ENCODE peak calls at places on chromosomes 16 and 17, in seven cellular contexts. T is GM12878, N is HCT116, M is GM23338, W is upper lobe of left lung, I is K562, V is Panc1. Z is an unnamed sample. For H3K4me1, the result is how much of the 10 kb centered on the place peaks cover.

GRCh38 chr17:17557796-17558195 is 33.7 kb downstream of the PEMT start:
- ATAC-seq in N (no peak), I (no peak), V (no peak), T (no peak), M (no peak), W (no peak), Z (no peak)

GRCh38 chr17:17693955-17694228 is 12.6 kb downstream of the RAI1 start:
- ATAC-seq in N (peak), V (peak), M (peak), I (no peak), T (no peak), W (no peak), Z (no peak)

GRCh38 chr16:86521236-86522197 is 11.2 kb downstream of the FOXF1 start:
- ATAC-seq in I (peak), W (no peak), N (no peak), V (no peak), T (no peak), M (peak), Z (no peak)

GRCh38 chr16:85370543-85370880 is 242.6 kb upstream of the GSE1 start:
- ATAC-seq in M (no peak), I (peak), N (no peak), W (peak), V (no peak), T (no peak), Z (peak)

GRCh38 chr16:10536814-10537389 is 43.5 kb downstream of the EMP2 start:
- ATAC-seq in T (peak), V (no peak), I (no peak), W (no peak), N (no peak), M (no peak), Z (no peak)

GRCh38 chr16:57407521-57408353 is 3.2 kb downstream of the CCL17 start:
- ATAC-seq in T (no peak), W (no peak), M (no peak), N (no peak), V (no peak), I (no peak), Z (no peak)

GRCh38 chr17:80817861-80818260 is 173.8 kb upstream of the CHMP6 start:
- ATAC-seq in V (no peak), T (no peak), M (no peak), W (no peak), N (peak), I (peak), Z (no peak)

GRCh38 chr16:17412221-17412620 is 58.5 kb downstream of the XYLT1 start:
- ATAC-seq in W (peak), M (no peak), N (no peak), I (no peak), V (no peak), T (no peak), Z (no peak)

GRCh38 chr17:42010898-42011516 is 6.2 kb downstream of the DNAJC7 start:
- ATAC-seq in W (no peak), I (peak), V (no peak), M (peak), T (peak), N (no peak), Z (no peak)

GRCh38 chr17:40091691-40092397 is 8.5 kb downstream of the NR1D1 start:
- ATAC-seq in I (peak), N (peak), T (no peak), W (peak), M (peak), V (peak), Z (no peak)

GRCh38 chr17:40866838-40867237 is at the start of gene KRT12:
- ATAC-seq in V (no peak), M (no peak), T (no peak), I (peak), W (no peak), N (no peak), Z (no peak)

GRCh38 chr17:43140396-43141332 is 15.5 kb upstream of the BRCA1 start:
- ATAC-seq in I (no peak), T (no peak), M (no peak), W (no peak), V (no peak), N (no peak), Z (no peak)

GRCh38 chr17:6654816-6655731 is 3.5 kb downstream of the C17orf100 start:
- ATAC-seq in W (no peak), M (peak), T (no peak), I (no peak), V (peak), N (no peak), Z (no peak)

GRCh38 chr17:50429793-50430192 is 3.8 kb downstream of the ACSF2 start:
- ATAC-seq in W (no peak), V (no peak), I (no peak), N (no peak), M (no peak), T (no peak), Z (no peak)

GRCh38 chr16:3317315-3317999 is 12.2 kb downstream of the ZNF75A start:
- ATAC-seq in M (no peak), N (no peak), V (no peak), I (no peak), T (no peak), W (no peak), Z (no peak)

GRCh38 chr16:65832269-65832668 is 534.2 kb upstream of the CDH5 start:
- ATAC-seq in M (no peak), I (peak), V (no peak), N (no peak), T (no peak), W (no peak), Z (no peak)

GRCh38 chr16:56532714-56533113 is 12.9 kb upstream of the BBS2 start:
- ATAC-seq in W (no peak), T (no peak), I (peak), N (peak), V (no peak), M (peak), Z (no peak)

GRCh38 chr17:49327835-49328784 is 33.9 kb downstream of the ZNF652 start:
- ATAC-seq in W (no peak), I (peak), T (peak), M (no peak), V (no peak), N (no peak), Z (no peak)

GRCh38 chr16:53183442-53183841 is 128.7 kb downstream of the CHD9 start:
- ATAC-seq in I (no peak), W (no peak), T (no peak), M (no peak), N (no peak), V (no peak), Z (no peak)

GRCh38 chr17:79803997-79804855 is 7.3 kb upstream of the CBX8 start:
- ATAC-seq in N (no peak), I (no peak), M (peak), V (peak), T (peak), W (peak), Z (no peak)

GRCh38 chr17:21512307-21513011 is 136.3 kb downstream of the KCNJ12 start:
- ATAC-seq in T (no peak), N (no peak), M (no peak), W (no peak), I (peak), V (no peak), Z (no peak)

DNA sequence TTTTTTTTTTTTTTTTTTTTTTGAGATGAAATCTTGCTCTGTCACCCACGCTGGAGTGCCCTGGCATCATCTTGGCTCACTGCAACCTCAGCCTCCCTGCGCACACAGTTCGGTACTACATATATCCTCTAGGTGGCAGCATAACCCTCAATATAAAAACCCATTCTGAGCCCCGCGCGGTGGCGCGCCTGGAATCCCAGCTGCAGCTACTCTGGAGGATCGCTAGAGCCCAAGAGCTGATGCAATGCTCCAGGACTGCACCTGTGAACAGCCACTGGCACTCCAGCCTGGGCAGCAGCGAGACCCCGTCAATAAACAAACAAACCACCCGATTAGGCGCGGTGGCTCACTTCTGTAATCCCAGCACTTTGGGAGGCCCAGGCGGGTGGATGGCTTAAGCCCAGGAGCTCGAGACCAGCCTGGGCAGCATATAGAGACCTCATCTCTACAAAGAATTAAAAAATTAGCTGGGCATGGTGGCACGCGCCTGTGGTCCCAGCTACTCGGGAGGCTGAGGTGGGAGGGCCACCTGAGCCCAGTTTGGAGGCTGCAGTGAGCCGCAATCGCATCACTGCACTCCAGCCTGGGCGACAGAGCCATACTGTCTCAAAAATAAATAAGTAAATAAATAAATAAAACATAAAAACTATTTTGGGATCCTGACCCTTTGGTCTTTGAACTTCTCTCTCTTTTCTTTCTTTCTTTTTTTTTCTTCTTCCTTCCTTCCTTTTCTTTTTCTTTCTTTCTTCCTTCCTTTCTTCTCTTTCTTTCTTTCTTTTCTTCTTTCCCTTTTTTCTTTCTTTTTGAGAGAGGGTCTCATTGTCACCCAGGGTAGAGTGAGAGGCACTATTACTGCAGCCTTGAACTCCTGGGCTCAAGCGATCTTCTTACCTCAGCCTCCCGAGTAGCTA is 15.4 kb upstream of the AKAP10 start:
- ATAC-seq in I (peak), V (peak), W (peak), T (peak), N (peak), M (peak), Z (peak)
- H3K4me3 ChIP-seq in I (no peak), V (peak), W (no peak), T (no peak), N (peak), M (peak), Z (no peak)

DNA sequence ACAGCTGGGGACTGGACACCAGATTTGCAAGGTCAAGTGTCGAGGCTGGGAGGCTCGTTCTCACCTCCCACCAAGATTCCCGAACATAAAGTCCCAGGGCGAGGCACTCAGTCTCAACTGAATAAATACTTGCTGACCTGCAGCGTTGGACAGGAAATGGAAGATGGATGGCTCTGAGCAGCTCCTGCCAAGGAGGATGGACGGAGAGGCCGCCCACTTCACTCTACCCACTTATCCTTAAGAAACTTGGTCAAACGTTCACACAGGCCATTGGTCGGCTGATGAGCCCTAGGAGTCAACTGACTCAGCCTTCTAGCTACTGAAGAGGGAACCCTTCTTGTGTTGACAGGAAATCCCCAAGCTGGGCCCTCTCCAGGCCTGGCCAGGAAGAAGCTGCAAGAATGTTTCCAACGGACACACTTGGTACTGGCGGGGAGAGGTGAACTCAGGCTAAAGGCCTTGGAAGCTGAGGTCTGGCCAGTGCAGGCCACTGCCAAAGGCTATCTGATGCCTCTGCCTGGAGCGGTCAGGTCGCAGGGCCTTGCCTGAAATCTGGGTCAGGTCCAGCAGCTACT is 50.0 kb downstream of the VAC14 start:
- ATAC-seq in W (peak), N (no peak), M (no peak), I (no peak), T (no peak), V (no peak), Z (peak)
- H3K4me1 ChIP-seq in W (half or more), N (under half), M (under half), I (under half), T (under half), V (under half), Z (under half)

DNA sequence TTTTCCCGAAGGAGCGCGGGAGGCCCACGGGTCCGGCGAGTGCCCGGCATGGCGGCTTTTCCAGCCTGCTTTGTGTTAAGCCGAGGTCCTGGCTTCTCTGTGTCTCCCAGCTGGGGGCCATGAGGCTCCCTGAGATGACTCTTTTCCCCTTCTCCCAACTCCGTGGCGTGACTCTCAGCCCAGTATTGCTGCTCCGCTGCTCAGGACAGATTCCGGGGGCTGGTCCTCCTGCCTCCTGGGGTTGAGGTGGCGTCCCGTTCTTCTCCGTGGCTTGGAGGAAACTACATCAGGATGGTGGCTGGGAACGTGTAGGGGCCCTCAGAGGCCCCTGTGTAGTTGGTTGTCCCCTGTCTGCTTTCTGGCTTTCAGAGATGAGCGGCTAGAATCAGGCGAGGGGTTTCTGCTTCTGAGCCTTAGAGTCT is 951 bp downstream of the GPS1 start:
- ATAC-seq in I (no peak), T (no peak), W (no peak), N (no peak), V (no peak), M (no peak), Z (no peak)
- TF ChIP-seq POLR2AphosphoS5 in I (no peak), T (no peak), W (no peak), N (no peak), V (no peak), M (no peak), Z (no peak)

GRCh38 chr17:77502626-77503292 is 362.0 kb downstream of the SEC14L1 start:
- ATAC-seq in T (no peak), I (no peak), V (no peak), W (no peak), M (no peak), N (no peak), Z (no peak)

GRCh38 chr17:77503916-77504651 is 363.3 kb downstream of the SEC14L1 start:
- ATAC-seq in V (no peak), I (no peak), M (peak), N (no peak), T (no peak), W (no peak), Z (no peak)

GRCh38 chr17:77504652-77505459 is 364.1 kb downstream of the SEC14L1 start:
- ATAC-seq in T (no peak), N (no peak), W (no peak), V (no peak), M (peak), I (no peak), Z (no peak)

GRCh38 chr17:77501751-77502625 is 361.2 kb downstream of the SEC14L1 start:
- ATAC-seq in W (no peak), N (no peak), V (no peak), T (no peak), I (no peak), M (no peak), Z (no peak)

GRCh38 chr17:77503293-77503655 is 362.5 kb downstream of the SEC14L1 start:
- ATAC-seq in W (no peak), T (no peak), N (no peak), M (no peak), V (no peak), I (no peak), Z (no peak)
- H3K4me3 ChIP-seq in W (no peak), T (no peak), N (no peak), M (no peak), V (no peak), I (no peak), Z (no peak)

GRCh38 chr17:19652595-19652994 is 4.0 kb downstream of the ALDH3A2 start:
- ATAC-seq in T (no peak), W (no peak), I (no peak), V (no peak), M (no peak), N (no peak), Z (no peak)
- H3K4me1 ChIP-seq in T (under half), W (under half), I (under half), V (under half), M (under half), N (under half), Z (half or more)

GRCh38 chr16:88030498-88030897 is 79.3 kb downstream of the BANP start:
- ATAC-seq in T (no peak), I (no peak), M (no peak), N (no peak), W (no peak), V (no peak), Z (peak)
- TF ChIP-seq POLR2AphosphoS5 in T (no peak), I (no peak), M (no peak), N (no peak), W (no peak), V (no peak), Z (no peak)

GRCh38 chr17:36936455-36936934 is 780 bp upstream of the LHX1 start:
- ATAC-seq in T (no peak), V (peak), M (peak), N (no peak), I (peak), W (no peak), Z (no peak)
- H3K4me3 ChIP-seq in T (no peak), V (peak), M (peak), N (no peak), I (no peak), W (no peak), Z (no peak)

GRCh38 chr17:76697702-76698465 is 12.9 kb downstream of the MXRA7 start:
- ATAC-seq in I (peak), T (peak), V (peak), M (peak), W (no peak), N (no peak), Z (no peak)

GRCh38 chr17:76701471-76701967 is 9.2 kb downstream of the MXRA7 start:
- ATAC-seq in I (no peak), V (peak), M (no peak), T (no peak), N (no peak), W (no peak), Z (no peak)

GRCh38 chr17:76700290-76700626 is 10.5 kb downstream of the MXRA7 start:
- ATAC-seq in N (no peak), W (no peak), T (no peak), V (no peak), I (no peak), M (peak), Z (peak)

GRCh38 chr17:76702941-76703637 is 7.7 kb downstream of the MXRA7 start:
- ATAC-seq in W (no peak), M (no peak), V (no peak), I (no peak), N (no peak), T (no peak), Z (no peak)

GRCh38 chr17:76700627-76701470 is 9.9 kb downstream of the MXRA7 start:
- ATAC-seq in T (peak), M (peak), V (peak), I (no peak), W (peak), N (no peak), Z (peak)
- H3K4me1 ChIP-seq in T (under half), M (under half), V (under half), I (under half), W (under half), N (under half), Z (half or more)

DNA sequence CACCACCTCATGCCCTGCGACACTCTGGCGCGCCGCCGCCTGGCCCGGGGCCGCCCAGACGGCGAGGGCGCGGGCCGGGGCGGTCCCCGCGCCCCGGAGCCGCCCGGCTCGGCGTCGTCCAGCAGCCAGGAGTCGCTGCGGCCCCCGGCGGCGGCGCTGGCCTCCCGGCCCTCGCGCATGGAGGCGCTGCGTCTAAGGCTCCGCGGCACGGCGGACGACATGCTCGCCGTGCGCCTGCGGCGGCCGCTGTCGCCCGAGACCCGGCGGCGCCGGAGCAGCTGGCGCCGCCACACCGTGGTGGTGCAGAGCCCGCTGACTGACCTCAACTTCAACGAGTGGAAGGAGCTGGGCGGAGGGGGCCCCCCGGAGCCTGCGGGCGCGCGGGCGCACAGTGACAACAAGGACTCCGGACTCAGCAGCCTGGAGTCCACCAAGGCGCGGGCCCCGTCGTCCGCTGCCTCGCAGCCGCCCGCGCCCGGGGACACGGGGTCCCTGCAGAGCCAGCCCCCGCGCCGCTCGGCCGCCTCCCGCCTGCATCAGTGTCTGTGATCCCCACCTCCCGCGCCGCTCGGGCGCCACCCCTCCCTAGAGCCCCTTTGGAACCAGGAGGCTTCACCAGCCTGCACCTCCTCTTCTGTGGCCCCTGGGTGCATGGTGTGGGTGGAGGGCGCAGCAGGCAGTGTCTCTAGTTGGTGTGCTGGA is 82.3 kb downstream of the ARHGAP23 start:
- ATAC-seq in W (peak), N (no peak), I (peak), T (peak), M (peak), V (peak), Z (peak)
- TF ChIP-seq POLR2AphosphoS5 in W (no peak), N (no peak), I (no peak), T (no peak), M (no peak), V (no peak), Z (no peak)